ENCODE peak calls at places on chromosomes 3 and 15, in five cellular contexts. H is GM23338, V is gastrocnemius medialis, N is HCT116, P is cardiac muscle cell. A is an unnamed sample.
A peak's percentile ranks its signal among the peaks of the same experiment; 100 is the strongest.

GRCh38 chr3:86785381-86785780 is 205.6 kb downstream of the VGLL3 start:
- DNase-seq in P (no peak), H (no peak), N (no peak), V (no peak), A (no peak)

GRCh38 chr3:119195911-119196310 is 22.5 kb downstream of the UPK1B start:
- DNase-seq in N (no peak), P (no peak), H (peak; percentile 9), V (no peak), A (no peak)

GRCh38 chr3:72171461-72171860 is 386.5 kb upstream of the PROK2 start:
- DNase-seq in P (no peak), N (no peak), H (no peak), V (no peak), A (no peak)

GRCh38 chr3:56761887-56762605 is 39.7 kb downstream of the ARHGEF3 start:
- DNase-seq in N (no peak), V (no peak), H (no peak), P (no peak), A (no peak)

GRCh38 chr3:88988906-88989305 is 118.5 kb upstream of the EPHA3 start:
- DNase-seq in P (no peak), N (no peak), H (no peak), V (no peak), A (no peak)

GRCh38 chr15:54149115-54149531 is 170.9 kb downstream of the UNC13C start:
- DNase-seq in P (no peak), N (no peak), V (no peak), H (no peak), A (no peak)

GRCh38 chr3:136783708-136784191 is 31.6 kb upstream of the STAG1 start:
- DNase-seq in V (peak; percentile 22), P (no peak), H (no peak), N (no peak), A (no peak)

GRCh38 chr3:43995078-43995928 is 246.4 kb upstream of the TOPAZ1 start:
- DNase-seq in N (no peak), V (no peak), H (peak; percentile 77), P (peak; percentile 41), A (no peak)

GRCh38 chr3:87361271-87361670 is 84.9 kb upstream of the POU1F1 start:
- DNase-seq in H (no peak), V (no peak), N (no peak), P (no peak), A (no peak)

GRCh38 chr15:80436511-80437307 is 32.5 kb downstream of the ARNT2 start:
- DNase-seq in P (no peak), H (no peak), V (no peak), N (peak; percentile 70), A (no peak)

GRCh38 chr15:35000511-35000910 is 12.4 kb upstream of the ZNF770 start:
- DNase-seq in P (no peak), H (no peak), N (peak; percentile 76), V (peak; percentile 86), A (no peak)

GRCh38 chr15:81752149-81752942 is 293.5 kb downstream of the MEX3B start:
- DNase-seq in H (no peak), P (peak; percentile 15), N (no peak), V (peak; percentile 23), A (no peak)

GRCh38 chr3:95172549-95172948 is 1109.7 kb downstream of the NSUN3 start:
- DNase-seq in H (peak; percentile 10), V (no peak), N (no peak), P (no peak), A (no peak)

DNA sequence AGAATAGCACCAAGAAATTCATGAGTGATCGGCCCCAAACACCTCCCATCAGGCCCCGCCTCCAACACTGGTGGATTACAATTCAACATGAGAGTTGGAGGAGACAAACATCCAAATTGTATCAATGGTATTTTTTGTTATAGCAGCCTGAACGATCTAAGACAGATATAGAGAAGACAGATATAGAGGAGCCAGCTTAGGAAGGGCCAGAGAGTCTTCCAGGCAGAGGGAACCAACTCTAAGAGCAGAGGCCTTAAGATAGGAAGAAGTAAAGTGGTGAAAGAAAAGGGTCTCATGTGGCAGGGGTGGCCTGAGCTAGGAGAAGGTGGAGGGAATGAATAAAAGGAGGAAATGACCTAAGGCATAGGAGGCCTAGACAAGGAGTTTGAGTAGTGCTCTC is 158.8 kb upstream of the TBL1XR1 start:
- DNase-seq in V (no peak), P (no peak), H (no peak), N (no peak), A (no peak)
- H3K27ac ChIP-seq in V (peak overlapping the region; percentile 92), P (no peak overlapping the region), H (no peak overlapping the region), N (peak overlapping the region; percentile 97), A (no peak overlapping the region)

GRCh38 chr3:31695280-31696008 is 162.7 kb downstream of the STT3B start:
- DNase-seq in V (no peak), P (peak; percentile 38), N (no peak), H (peak; percentile 62), A (no peak)
- TF ChIP-seq CTCF in V (no peak), P (peak; percentile 28), N (peak; percentile 53), H (peak; percentile 37), A (no peak)

DNA sequence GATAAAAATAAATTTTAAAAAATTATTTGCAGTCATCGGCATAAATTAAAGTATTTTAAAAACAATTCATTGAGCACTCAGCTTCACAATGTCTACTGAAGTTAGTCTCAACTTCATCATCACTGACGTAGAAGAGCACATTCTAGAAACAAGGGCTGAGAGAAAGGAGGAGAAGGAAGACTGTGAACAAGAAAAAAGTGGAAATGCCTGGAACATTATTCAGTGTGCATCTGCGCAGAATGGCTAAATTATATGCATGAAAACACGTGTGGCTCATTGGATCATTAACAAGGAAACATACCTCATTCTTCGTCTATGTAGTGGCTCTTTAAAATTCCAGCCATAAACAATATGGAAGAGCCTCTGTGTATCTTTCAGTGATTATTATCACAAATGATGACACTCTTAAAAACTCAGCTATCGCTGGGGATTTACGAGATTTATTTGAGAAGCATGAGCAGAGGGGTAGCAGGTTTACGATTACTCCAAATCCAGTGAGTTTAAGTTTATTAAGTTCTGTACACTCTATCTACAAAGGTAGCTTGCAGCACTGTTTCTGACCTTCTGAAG is 404.2 kb upstream of the CDIN1 start:
- DNase-seq in V (no peak), H (no peak), P (no peak), N (no peak), A (no peak)
- H3K4me3 ChIP-seq in V (no peak overlapping the region), H (no peak overlapping the region), P (no peak overlapping the region), N (no peak overlapping the region), A (no peak overlapping the region)

GRCh38 chr3:175150812-175151411 is 291.8 kb downstream of the NAALADL2 start:
- DNase-seq in V (no peak), N (peak; percentile 88), P (no peak), H (no peak), A (no peak)
- H3K27ac ChIP-seq in V (no peak overlapping the region), N (peak overlapping the region; percentile 59), P (no peak overlapping the region), H (no peak overlapping the region), A (no peak overlapping the region)

A was measured in coronary artery.